ENCODE peak calls at places on chromosomes 6 and 20, in eight cellular contexts. One of them, this sample, is unnamed.

GRCh38 chr6:137681445-137682009 is 185.5 kb upstream of the TNFAIP3 start:
- DNase-seq in NCI-H69: no peak
- DNase-seq in amniotic stem cell: no peak
- DNase-seq in stimulated activated naive CD4-positive, alpha-beta T cell: no peak
- DNase-seq in fibroblast of gingiva: no peak
- DNase-seq in iPS DF 6.9: no peak
- DNase-seq in stomach: no peak
- DNase-seq in GOT3: no peak
- DNase-seq in this sample: no peak

GRCh38 chr6:72031471-72031870 is 145.1 kb downstream of the RIMS1 start:
- DNase-seq in iPS DF 6.9: no peak
- DNase-seq in stimulated activated naive CD4-positive, alpha-beta T cell: no peak
- DNase-seq in GOT3: no peak
- DNase-seq in amniotic stem cell: no peak
- DNase-seq in NCI-H69: no peak
- DNase-seq in fibroblast of gingiva: no peak
- DNase-seq in stomach: no peak
- DNase-seq in this sample: peak

GRCh38 chr6:43396408-43397149 is 27.1 kb upstream of the ZNF318 start:
- DNase-seq in NCI-H69: no peak
- DNase-seq in stimulated activated naive CD4-positive, alpha-beta T cell: no peak
- DNase-seq in amniotic stem cell: no peak
- DNase-seq in fibroblast of gingiva: no peak
- DNase-seq in stomach: peak
- DNase-seq in GOT3: no peak
- DNase-seq in iPS DF 6.9: no peak
- DNase-seq in this sample: no peak

GRCh38 chr20:62523473-62524203 is 47.8 kb upstream of the GATA5 start:
- DNase-seq in stimulated activated naive CD4-positive, alpha-beta T cell: no peak
- DNase-seq in NCI-H69: no peak
- DNase-seq in stomach: no peak
- DNase-seq in fibroblast of gingiva: no peak
- DNase-seq in amniotic stem cell: no peak
- DNase-seq in iPS DF 6.9: no peak
- DNase-seq in GOT3: no peak
- DNase-seq in this sample: no peak

GRCh38 chr6:132818404-132819359 is 4.3 kb downstream of the RPS12 start:
- DNase-seq in fibroblast of gingiva: peak
- DNase-seq in amniotic stem cell: no peak
- DNase-seq in GOT3: no peak
- DNase-seq in iPS DF 6.9: no peak
- DNase-seq in stimulated activated naive CD4-positive, alpha-beta T cell: no peak
- DNase-seq in stomach: no peak
- DNase-seq in NCI-H69: no peak
- DNase-seq in this sample: peak

GRCh38 chr20:53524589-53525311 is 68.9 kb downstream of the ZNF217 start:
- DNase-seq in NCI-H69: no peak
- DNase-seq in GOT3: no peak
- DNase-seq in iPS DF 6.9: no peak
- DNase-seq in stimulated activated naive CD4-positive, alpha-beta T cell: no peak
- DNase-seq in fibroblast of gingiva: no peak
- DNase-seq in stomach: no peak
- DNase-seq in amniotic stem cell: no peak
- DNase-seq in this sample: no peak

GRCh38 chr6:76814496-76815458 is 648.5 kb downstream of the HTR1B start:
- DNase-seq in iPS DF 6.9: no peak
- DNase-seq in amniotic stem cell: no peak
- DNase-seq in stimulated activated naive CD4-positive, alpha-beta T cell: no peak
- DNase-seq in stomach: no peak
- DNase-seq in fibroblast of gingiva: no peak
- DNase-seq in NCI-H69: no peak
- DNase-seq in GOT3: no peak
- DNase-seq in this sample: peak

GRCh38 chr20:57381596-57382503 is 9.3 kb upstream of the RBM38 start:
- DNase-seq in fibroblast of gingiva: peak
- DNase-seq in GOT3: peak
- DNase-seq in stimulated activated naive CD4-positive, alpha-beta T cell: peak
- DNase-seq in stomach: peak
- DNase-seq in iPS DF 6.9: no peak
- DNase-seq in amniotic stem cell: no peak
- DNase-seq in NCI-H69: peak
- DNase-seq in this sample: peak

GRCh38 chr6:70215460-70215859 is 87.4 kb downstream of the COL9A1 start:
- DNase-seq in GOT3: no peak
- DNase-seq in iPS DF 6.9: no peak
- DNase-seq in NCI-H69: no peak
- DNase-seq in stomach: no peak
- DNase-seq in fibroblast of gingiva: no peak
- DNase-seq in stimulated activated naive CD4-positive, alpha-beta T cell: no peak
- DNase-seq in amniotic stem cell: no peak
- DNase-seq in this sample: no peak

GRCh38 chr20:36658300-36658699 is 12.3 kb upstream of the SLA2 start:
- DNase-seq in stimulated activated naive CD4-positive, alpha-beta T cell: peak
- DNase-seq in NCI-H69: no peak
- DNase-seq in iPS DF 6.9: no peak
- DNase-seq in amniotic stem cell: no peak
- DNase-seq in stomach: no peak
- DNase-seq in fibroblast of gingiva: no peak
- DNase-seq in GOT3: no peak
- DNase-seq in this sample: no peak

GRCh38 chr20:31542201-31542842 is 28.1 kb downstream of the HM13 start:
- DNase-seq in amniotic stem cell: no peak
- DNase-seq in GOT3: no peak
- DNase-seq in iPS DF 6.9: no peak
- DNase-seq in stomach: no peak
- DNase-seq in NCI-H69: no peak
- DNase-seq in fibroblast of gingiva: peak
- DNase-seq in stimulated activated naive CD4-positive, alpha-beta T cell: no peak
- DNase-seq in this sample: peak

GRCh38 chr6:106158816-106159215 is 72.7 kb downstream of the PRDM1 start:
- DNase-seq in stomach: no peak
- DNase-seq in stimulated activated naive CD4-positive, alpha-beta T cell: no peak
- DNase-seq in fibroblast of gingiva: no peak
- DNase-seq in NCI-H69: no peak
- DNase-seq in iPS DF 6.9: no peak
- DNase-seq in GOT3: no peak
- DNase-seq in amniotic stem cell: no peak
- DNase-seq in this sample: peak

GRCh38 chr6:79048611-79049010 is 29.4 kb downstream of the PHIP start:
- DNase-seq in iPS DF 6.9: no peak
- DNase-seq in stimulated activated naive CD4-positive, alpha-beta T cell: no peak
- DNase-seq in amniotic stem cell: no peak
- DNase-seq in fibroblast of gingiva: peak
- DNase-seq in stomach: no peak
- DNase-seq in GOT3: no peak
- DNase-seq in NCI-H69: peak
- DNase-seq in this sample: peak

GRCh38 chr20:19812696-19813095 is 54.6 kb downstream of the RIN2 start:
- DNase-seq in iPS DF 6.9: no peak
- DNase-seq in stimulated activated naive CD4-positive, alpha-beta T cell: no peak
- DNase-seq in GOT3: no peak
- DNase-seq in fibroblast of gingiva: no peak
- DNase-seq in stomach: no peak
- DNase-seq in amniotic stem cell: no peak
- DNase-seq in NCI-H69: no peak
- DNase-seq in this sample: peak

GRCh38 chr6:35215665-35216411 is 2.1 kb downstream of the SCUBE3 start:
- DNase-seq in iPS DF 6.9: no peak
- DNase-seq in amniotic stem cell: no peak
- DNase-seq in fibroblast of gingiva: no peak
- DNase-seq in stimulated activated naive CD4-positive, alpha-beta T cell: no peak
- DNase-seq in stomach: no peak
- DNase-seq in GOT3: no peak
- DNase-seq in NCI-H69: no peak
- DNase-seq in this sample: no peak

This sample was measured in AG10803.